ENCODE peak calls at places on chromosome 18, in eight cellular contexts. I is GM12878, N is SK-N-SH, Y is neural progenitor cell, C is PC-3, Z is hepatocyte, G is GM23338, M is OCI-LY7. V is an unnamed sample.

GRCh38 chr18:54958711-54959625 is at the start of gene CCDC68:
- DNase-seq in Y (peak; percentile 53), Z (peak; percentile 75), I (no peak), G (peak; percentile 70), M (no peak), N (no peak), C (peak; percentile 68), V (no peak)

GRCh38 chr18:10234281-10234680 is 220.2 kb upstream of the APCDD1 start:
- DNase-seq in Y (no peak), N (no peak), I (no peak), C (peak; percentile 6), Z (no peak), M (no peak), G (no peak), V (no peak)

GRCh38 chr18:12307251-12307736 is 747 bp upstream of the TUBB6 start:
- DNase-seq in M (no peak), G (peak; percentile 64), Z (peak; percentile 65), N (peak; percentile 50), Y (peak; percentile 77), I (no peak), C (no peak), V (no peak)

GRCh38 chr18:47285456-47285855 is 34.0 kb upstream of the SKOR2 start:
- DNase-seq in N (no peak), G (no peak), Y (no peak), I (no peak), Z (no peak), M (no peak), C (no peak), V (no peak)

GRCh38 chr18:50507120-50507590 is 52.7 kb upstream of the MAPK4 start:
- DNase-seq in Y (peak; percentile 87), C (peak; percentile 29), G (peak; percentile 84), I (no peak), Z (peak; percentile 78), N (peak; percentile 61), M (peak; percentile 3), V (peak; percentile 6)

GRCh38 chr18:37762076-37762475 is 196.5 kb upstream of the CELF4 start:
- DNase-seq in C (no peak), Y (no peak), Z (no peak), G (no peak), I (no peak), N (no peak), M (no peak), V (no peak)

GRCh38 chr18:72147830-72148229 is 396.3 kb downstream of the CBLN2 start:
- DNase-seq in I (no peak), Y (no peak), M (no peak), N (no peak), Z (no peak), G (no peak), C (no peak), V (no peak)

GRCh38 chr18:37409870-37410269 is 155.7 kb downstream of the CELF4 start:
- DNase-seq in G (peak; percentile 26), C (no peak), N (no peak), Y (no peak), I (no peak), M (no peak), Z (no peak), V (no peak)

GRCh38 chr18:41577529-41577928 is 377.5 kb upstream of the PIK3C3 start:
- DNase-seq in N (no peak), I (no peak), M (no peak), G (no peak), Z (no peak), C (no peak), Y (no peak), V (no peak)

GRCh38 chr18:61273533-61273932 is 59.7 kb upstream of the CDH20 start:
- DNase-seq in Y (no peak), G (no peak), I (no peak), N (no peak), M (no peak), C (no peak), Z (no peak), V (no peak)

GRCh38 chr18:11553098-11553940 is 56.1 kb upstream of the SLC35G4 start:
- DNase-seq in Y (peak; percentile 65), I (no peak), Z (peak; percentile 65), G (peak; percentile 82), C (peak; percentile 78), N (peak; percentile 58), M (peak; percentile 70), V (peak; percentile 68)

GRCh38 chr18:22900558-22901183 is 32.5 kb upstream of the RBBP8 start:
- DNase-seq in M (no peak), Y (no peak), N (no peak), G (no peak), I (no peak), C (no peak), Z (no peak), V (no peak)

GRCh38 chr18:58315739-58316215 is 271.8 kb downstream of the NEDD4L start:
- DNase-seq in M (no peak), C (peak; percentile 93), Z (no peak), I (no peak), G (no peak), N (no peak), Y (no peak), V (no peak)

GRCh38 chr18:58316400-58316942 is 272.4 kb downstream of the NEDD4L start:
- DNase-seq in I (no peak), Y (no peak), Z (no peak), N (no peak), G (no peak), C (no peak), M (no peak), V (no peak)

GRCh38 chr18:58314284-58314683 is 270.3 kb downstream of the NEDD4L start:
- DNase-seq in C (peak; percentile 86), M (no peak), G (no peak), N (no peak), Y (no peak), Z (peak; percentile 80), I (no peak), V (no peak)

GRCh38 chr18:58313491-58314032 is 269.5 kb downstream of the NEDD4L start:
- DNase-seq in Y (no peak), G (no peak), N (no peak), C (peak; percentile 59), Z (no peak), M (no peak), I (no peak), V (no peak)

DNA sequence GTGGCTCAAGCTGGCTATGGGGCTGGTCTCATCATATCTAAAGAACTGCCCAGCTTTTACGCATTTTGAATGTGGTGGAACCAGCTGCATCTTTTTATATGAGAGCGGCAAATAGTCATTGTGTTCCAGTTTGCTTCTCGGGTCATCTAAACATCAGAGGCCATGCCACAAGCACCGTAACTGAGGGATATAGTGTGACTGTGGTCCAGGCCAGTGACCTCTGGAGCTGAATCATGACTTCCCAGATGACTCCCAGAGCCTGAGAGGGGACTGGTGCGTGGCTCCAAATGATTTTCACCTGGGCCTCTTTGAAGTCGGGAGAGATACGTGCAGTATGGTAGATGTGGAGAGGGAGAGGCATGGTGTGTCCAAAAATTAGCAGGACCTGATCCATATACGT is 271.0 kb downstream of the NEDD4L start:
- DNase-seq in Y (no peak), M (no peak), G (no peak), N (no peak), C (peak; percentile 79), Z (no peak), I (no peak), V (no peak)
- H3K4me1 ChIP-seq in Y (no peaks in the 10 kb centered on the region), M (no peaks in the 10 kb centered on the region), G (peaks cover 25% of the 10 kb centered on the region), N (peaks cover 13% of the 10 kb centered on the region), C (peaks cover 39% of the 10 kb centered on the region), Z (peaks cover 30% of the 10 kb centered on the region), I (peaks cover 25% of the 10 kb centered on the region), V (no peaks in the 10 kb centered on the region)

GRCh38 chr18:51559902-51560287 is 362.4 kb upstream of the MEX3C start:
- DNase-seq in I (no peak), G (no peak), Y (no peak), M (no peak), C (no peak), Z (no peak), N (no peak), V (no peak)

GRCh38 chr18:51561821-51562220 is 364.3 kb upstream of the MEX3C start:
- DNase-seq in G (no peak), N (no peak), Y (no peak), I (no peak), Z (no peak), C (no peak), M (no peak), V (no peak)

GRCh38 chr18:51563401-51563800 is 365.9 kb upstream of the MEX3C start:
- DNase-seq in Y (peak; percentile 22), M (peak; percentile 1), Z (no peak), I (no peak), G (no peak), N (no peak), C (no peak), V (no peak)

GRCh38 chr18:51559198-51559901 is 361.9 kb upstream of the MEX3C start:
- DNase-seq in N (no peak), Y (no peak), G (no peak), C (no peak), I (no peak), M (no peak), Z (peak; percentile 10), V (no peak)
- H3K79me2 ChIP-seq in N (no peaks in the 10 kb centered on the region), Y (no peaks in the 10 kb centered on the region), G (no peaks in the 10 kb centered on the region), C (no peaks in the 10 kb centered on the region), I (no peaks in the 10 kb centered on the region), M (no peaks in the 10 kb centered on the region), Z (no peaks in the 10 kb centered on the region), V (no peaks in the 10 kb centered on the region)

GRCh38 chr18:59715966-59716369 is 18.7 kb upstream of the CCBE1 start:
- DNase-seq in M (no peak), G (no peak), C (peak; percentile 95), N (no peak), I (no peak), Z (no peak), Y (no peak), V (no peak)

GRCh38 chr18:59719533-59720325 is 22.5 kb upstream of the CCBE1 start:
- DNase-seq in N (no peak), G (no peak), M (no peak), Y (no peak), Z (no peak), C (peak; percentile 69), I (no peak), V (no peak)

GRCh38 chr18:59718108-59719057 is 21.2 kb upstream of the CCBE1 start:
- DNase-seq in I (no peak), G (no peak), N (peak; percentile 78), Y (no peak), Z (no peak), M (no peak), C (peak; percentile 98), V (no peak)

GRCh38 chr18:59715445-59715844 is 18.2 kb upstream of the CCBE1 start:
- DNase-seq in G (no peak), M (no peak), Z (no peak), N (no peak), I (no peak), C (no peak), Y (no peak), V (no peak)

DNA sequence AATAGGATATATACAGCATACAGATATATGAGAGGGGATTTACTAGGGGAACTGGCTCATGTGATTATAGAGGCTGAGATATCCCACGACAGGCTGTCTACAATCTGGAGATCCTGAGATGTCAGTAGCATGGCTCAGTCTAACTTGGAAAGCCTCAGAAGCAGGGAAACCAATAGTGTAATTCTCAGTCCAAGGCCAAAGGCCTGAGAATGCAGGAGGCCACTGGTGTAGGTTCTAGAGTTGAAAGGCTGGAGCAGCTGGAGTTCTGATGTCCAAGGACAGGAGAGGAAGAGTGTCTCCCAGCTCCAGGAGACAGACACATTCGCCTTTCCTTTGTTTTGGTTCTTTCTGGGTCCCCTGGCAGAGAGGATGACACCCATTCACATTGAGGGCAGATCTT is 20.1 kb upstream of the CCBE1 start:
- DNase-seq in G (no peak), I (no peak), Y (no peak), N (no peak), C (no peak), M (no peak), Z (no peak), V (no peak)
- H3K4me1 ChIP-seq in G (no peaks in the 10 kb centered on the region), I (no peaks in the 10 kb centered on the region), Y (peaks cover 5% of the 10 kb centered on the region), N (peaks cover 44% of the 10 kb centered on the region), C (peaks cover 52% of the 10 kb centered on the region), M (no peaks in the 10 kb centered on the region), Z (no peaks in the 10 kb centered on the region), V (peaks cover 3% of the 10 kb centered on the region)

GRCh38 chr18:666177-666576 is 8.7 kb downstream of the TYMS start:
- DNase-seq in Y (peak; percentile 18), I (no peak), N (no peak), Z (no peak), C (peak; percentile 15), M (no peak), G (peak; percentile 61), V (no peak)
- H3K79me2 ChIP-seq in Y (peaks cover 23% of the 10 kb centered on the region), I (peaks cover 15% of the 10 kb centered on the region), N (peaks cover 28% of the 10 kb centered on the region), Z (peaks cover 15% of the 10 kb centered on the region), C (peaks cover 29% of the 10 kb centered on the region), M (peaks cover 32% of the 10 kb centered on the region), G (peaks cover 21% of the 10 kb centered on the region), V (peaks cover 58% of the 10 kb centered on the region)

V was measured in DND-41.